ENCODE peak calls at places on chromosome 15, in nine cellular contexts. R, L, D, U, C, Q, T, J and B are unnamed samples.

GRCh38 chr15:101579766-101580165 is 72.4 kb downstream of the TM2D3 start:
- DNase-seq in R (no peak), L (no peak), D (no peak), U (no peak), C (no peak), Q (no peak), T (no peak), J (no peak), B (no peak)

GRCh38 chr15:67501177-67501835 is 19.6 kb upstream of the C15orf61 start:
- DNase-seq in R (no peak), L (no peak), D (no peak), U (no peak), C (no peak), Q (no peak), T (no peak), J (no peak), B (no peak)

GRCh38 chr15:71397377-71397776 is 282.1 kb downstream of the THSD4 start:
- DNase-seq in R (no peak), L (no peak), D (no peak), U (no peak), C (no peak), Q (no peak), T (no peak), J (no peak), B (no peak)

GRCh38 chr15:96125681-96126080 is 204.8 kb upstream of the NR2F2 start:
- DNase-seq in R (no peak), L (no peak), D (no peak), U (no peak), C (no peak), Q (no peak), T (no peak), J (no peak), B (no peak)

GRCh38 chr15:72685925-72686794 is at the start of the genes BBS4 and HIGD2B:
- DNase-seq in R (peak), L (peak), D (peak), U (peak), C (peak), Q (peak), T (peak), J (peak), B (no peak)

GRCh38 chr15:47862402-47862801 is 145.1 kb downstream of the SEMA6D start:
- DNase-seq in R (no peak), L (no peak), D (no peak), U (no peak), C (no peak), Q (no peak), T (no peak), J (no peak), B (no peak)

GRCh38 chr15:88748651-88749050 is 54.6 kb upstream of the ACAN start:
- DNase-seq in R (no peak), L (no peak), D (no peak), U (no peak), C (no peak), Q (no peak), T (no peak), J (no peak), B (no peak)

GRCh38 chr15:90690585-90690984 is 26.6 kb upstream of the BLM start:
- DNase-seq in R (no peak), L (no peak), D (no peak), U (no peak), C (no peak), Q (no peak), T (no peak), J (no peak), B (no peak)

GRCh38 chr15:96462768-96463167 is 132.3 kb downstream of the NR2F2 start:
- DNase-seq in R (no peak), L (no peak), D (no peak), U (no peak), C (no peak), Q (no peak), T (no peak), J (no peak), B (no peak)

GRCh38 chr15:57138260-57138895 is 219.9 kb downstream of the TCF12 start:
- DNase-seq in R (peak), L (no peak), D (no peak), U (peak), C (no peak), Q (no peak), T (no peak), J (no peak), B (no peak)

GRCh38 chr15:73389971-73390544 is 21.3 kb upstream of the HCN4 start:
- DNase-seq in R (no peak), L (no peak), D (no peak), U (no peak), C (no peak), Q (no peak), T (no peak), J (no peak), B (no peak)

GRCh38 chr15:71052356-71052755 is 62.9 kb upstream of the THSD4 start:
- DNase-seq in R (no peak), L (no peak), D (no peak), U (no peak), C (no peak), Q (no peak), T (no peak), J (no peak), B (no peak)

GRCh38 chr15:66112388-66112787 is 141.2 kb downstream of the MEGF11 start:
- DNase-seq in R (no peak), L (no peak), D (no peak), U (no peak), C (no peak), Q (no peak), T (peak), J (no peak), B (no peak)

GRCh38 chr15:69665641-69666091 is 213.0 kb downstream of the RPLP1 start:
- DNase-seq in R (peak), L (no peak), D (no peak), U (no peak), C (no peak), Q (peak), T (no peak), J (no peak), B (no peak)

GRCh38 chr15:41911691-41912345 is 18.0 kb upstream of the SPTBN5 start:
- DNase-seq in R (no peak), L (no peak), D (no peak), U (no peak), C (peak), Q (no peak), T (no peak), J (no peak), B (no peak)

GRCh38 chr15:74807302-74807701 is 5.3 kb upstream of the LMAN1L start:
- DNase-seq in R (no peak), L (no peak), D (no peak), U (no peak), C (no peak), Q (no peak), T (no peak), J (no peak), B (no peak)

DNA sequence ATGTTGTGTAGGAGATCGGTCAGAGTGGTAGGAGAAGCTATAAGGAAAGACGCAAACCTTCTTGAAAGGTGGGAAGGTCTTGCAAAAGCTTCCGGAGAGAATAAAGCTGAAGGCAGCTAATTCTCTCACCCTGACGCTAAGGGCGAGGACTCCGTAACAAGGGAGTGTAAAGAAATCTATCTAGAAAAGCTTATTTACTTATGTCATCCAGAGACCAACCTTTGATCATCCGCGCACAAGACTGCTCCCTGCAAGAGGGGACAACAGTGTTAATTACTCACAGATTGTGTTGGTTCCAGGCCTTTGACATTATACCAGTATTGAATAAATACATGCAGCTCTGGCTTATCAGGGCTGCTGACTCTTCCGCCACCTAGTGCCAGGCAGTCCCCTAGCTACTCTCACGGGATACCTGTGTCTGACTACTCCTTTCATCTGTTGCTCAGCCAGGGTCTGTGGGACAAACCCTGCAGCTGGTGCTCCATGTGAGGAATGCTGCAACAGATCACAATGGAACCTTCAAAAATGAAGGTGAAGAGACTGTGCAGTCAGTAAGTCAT is 211.7 kb downstream of the DTWD1 start:
- DNase-seq in R (peak), L (no peak), D (no peak), U (no peak), C (no peak), Q (peak), T (peak), J (no peak), B (no peak)
- TF ChIP-seq CTCF in R (peak), L (peak), D (no peak), U (no peak), C (no peak), Q (peak), T (peak), J (no peak), B (no peak)

GRCh38 chr15:27250223-27250622 is 279.2 kb downstream of the GABRG3 start:
- DNase-seq in R (no peak), L (no peak), D (no peak), U (no peak), C (no peak), Q (no peak), T (no peak), J (no peak), B (no peak)
- TF ChIP-seq CTCF in R (no peak), L (no peak), D (no peak), U (no peak), C (no peak), Q (no peak), T (no peak), J (no peak), B (no peak)

GRCh38 chr15:39255760-39256159 is 325.1 kb upstream of the THBS1 start:
- DNase-seq in R (no peak), L (no peak), D (no peak), U (no peak), C (no peak), Q (no peak), T (no peak), J (no peak), B (no peak)
- TF ChIP-seq CTCF in R (no peak), L (no peak), D (no peak), U (no peak), C (no peak), Q (no peak), T (no peak), J (no peak), B (no peak)

GRCh38 chr15:79953951-79954444 is 17.0 kb downstream of the BCL2A1 start:
- DNase-seq in R (no peak), L (no peak), D (no peak), U (no peak), C (no peak), Q (no peak), T (no peak), J (no peak), B (no peak)
- TF ChIP-seq CTCF in R (no peak), L (no peak), D (no peak), U (no peak), C (no peak), Q (no peak), T (no peak), J (no peak), B (no peak)

GRCh38 chr15:34365836-34366235 is 1.2 kb downstream of the LPCAT4 start:
- DNase-seq in R (no peak), L (no peak), D (no peak), U (no peak), C (no peak), Q (no peak), T (no peak), J (no peak), B (no peak)

GRCh38 chr15:34367128-34368081 is at the start of gene LPCAT4:
- DNase-seq in R (peak), L (peak), D (peak), U (peak), C (peak), Q (peak), T (peak), J (peak), B (peak)

GRCh38 chr15:34365073-34365825 is 1.7 kb downstream of the LPCAT4 start:
- DNase-seq in R (no peak), L (no peak), D (no peak), U (no peak), C (no peak), Q (no peak), T (no peak), J (no peak), B (no peak)

GRCh38 chr15:34364041-34364440 is 3.0 kb downstream of the LPCAT4 start:
- DNase-seq in R (no peak), L (no peak), D (no peak), U (no peak), C (no peak), Q (no peak), T (no peak), J (no peak), B (no peak)

GRCh38 chr15:34366271-34367043 is 539 bp downstream of the LPCAT4 start:
- DNase-seq in R (peak), L (no peak), D (peak), U (peak), C (peak), Q (peak), T (peak), J (peak), B (no peak)
- TF ChIP-seq CTCF in R (no peak), L (no peak), D (no peak), U (no peak), C (no peak), Q (no peak), T (no peak), J (no peak), B (no peak)

GRCh38 chr15:64152507-64153387 is 1.2 kb downstream of the SNX22 start:
- DNase-seq in R (no peak), L (no peak), D (no peak), U (no peak), C (no peak), Q (peak), T (peak), J (no peak), B (no peak)

GRCh38 chr15:64153480-64154367 is 2.2 kb downstream of the SNX22 start:
- DNase-seq in R (peak), L (peak), D (peak), U (peak), C (peak), Q (peak), T (peak), J (peak), B (peak)

GRCh38 chr15:64150236-64150578 is 1.3 kb upstream of the SNX22 start:
- DNase-seq in R (no peak), L (no peak), D (no peak), U (no peak), C (no peak), Q (no peak), T (peak), J (no peak), B (no peak)

GRCh38 chr15:64149424-64150235 is 1.9 kb upstream of the SNX22 start:
- DNase-seq in R (no peak), L (no peak), D (no peak), U (no peak), C (no peak), Q (no peak), T (no peak), J (no peak), B (no peak)

DNA sequence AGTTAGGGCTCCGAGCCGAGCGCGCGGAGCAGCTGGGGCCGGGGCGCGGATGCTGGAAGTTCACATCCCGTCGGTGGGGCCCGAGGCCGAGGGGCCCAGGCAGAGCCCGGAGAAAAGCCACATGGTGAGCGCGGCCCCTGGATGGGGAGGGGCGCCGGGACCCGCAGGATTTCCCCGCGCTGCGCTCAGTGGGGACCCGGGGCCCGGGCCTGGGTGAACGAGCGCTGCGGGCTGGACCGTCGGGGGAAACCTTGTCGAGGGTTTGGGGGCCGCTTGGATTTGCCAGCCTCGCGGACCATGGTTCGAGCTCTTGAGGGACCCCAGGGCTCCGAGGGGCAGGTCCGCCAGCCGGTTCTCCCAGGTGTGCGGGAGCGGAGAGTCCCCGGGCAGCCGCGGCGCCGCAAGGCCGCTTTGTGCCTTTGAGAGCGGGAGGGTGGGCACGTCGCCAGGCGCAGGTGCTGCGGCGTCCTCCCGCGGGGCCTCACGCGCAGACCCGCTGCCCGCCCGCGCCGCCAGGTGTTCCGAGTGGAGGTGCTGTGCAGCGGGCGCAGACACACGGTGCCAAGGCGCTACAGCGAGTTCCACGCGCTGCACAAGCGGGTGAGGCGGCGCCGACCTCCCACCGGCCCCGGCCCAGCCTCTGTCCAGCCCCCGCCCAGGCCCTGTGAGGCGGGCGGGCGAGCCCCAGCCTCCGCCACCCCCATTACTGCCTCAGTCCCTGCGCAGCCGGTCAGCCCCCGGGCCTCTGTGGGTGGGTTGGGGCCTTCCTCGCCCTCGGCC is at the start of gene SNX22:
- DNase-seq in R (peak), L (no peak), D (no peak), U (no peak), C (peak), Q (peak), T (peak), J (no peak), B (no peak)
- TF ChIP-seq CTCF in R (no peak), L (no peak), D (no peak), U (no peak), C (no peak), Q (no peak), T (no peak), J (no peak), B (no peak)